ENCODE peak calls at places on chromosomes 7 and 10, in four cellular contexts. Z is psoas muscle, R is A549, J is mammary epithelial cell. U is an unnamed sample.

GRCh38 chr7:12064716-12065115 is 146.4 kb upstream of the TMEM106B start:
- DNase-seq in Z (no peak), R (no peak), J (no peak), U (no peak)

GRCh38 chr7:48035967-48036478 is 680 bp downstream of the C7orf57 start:
- DNase-seq in J (peak; percentile 17), Z (peak; percentile 58), R (no peak), U (no peak)

GRCh38 chr10:74994714-74995308 is 116.6 kb upstream of the SAMD8 start:
- DNase-seq in Z (no peak), R (no peak), J (no peak), U (no peak)

GRCh38 chr7:29596593-29597178 is 33.1 kb downstream of the PRR15 start:
- DNase-seq in J (no peak), R (no peak), Z (no peak), U (no peak)

GRCh38 chr10:52706347-52707070 is 66.1 kb downstream of the MBL2 start:
- DNase-seq in Z (no peak), J (peak; percentile 3), R (no peak), U (no peak)

GRCh38 chr7:150871601-150872000 is 19.3 kb downstream of the AOC1 start:
- DNase-seq in R (no peak), J (peak; percentile 12), Z (no peak), U (no peak)

GRCh38 chr10:107767185-107767584 is 602.7 kb upstream of the SORCS1 start:
- DNase-seq in Z (no peak), J (peak; percentile 3), R (no peak), U (no peak)

GRCh38 chr7:131235489-131236317 is 92.0 kb upstream of the MKLN1 start:
- DNase-seq in J (peak; percentile 96), Z (no peak), R (peak; percentile 95), U (peak; percentile 52)

GRCh38 chr10:75978213-75978612 is 546.8 kb downstream of the LRMDA start:
- DNase-seq in Z (no peak), R (no peak), J (peak; percentile 51), U (no peak)

GRCh38 chr10:68366600-68366999 is 33.9 kb upstream of the PBLD start:
- DNase-seq in Z (no peak), J (no peak), R (no peak), U (no peak)

GRCh38 chr10:115801987-115802386 is 471.0 kb downstream of the GFRA1 start:
- DNase-seq in Z (no peak), R (no peak), J (no peak), U (no peak)

DNA sequence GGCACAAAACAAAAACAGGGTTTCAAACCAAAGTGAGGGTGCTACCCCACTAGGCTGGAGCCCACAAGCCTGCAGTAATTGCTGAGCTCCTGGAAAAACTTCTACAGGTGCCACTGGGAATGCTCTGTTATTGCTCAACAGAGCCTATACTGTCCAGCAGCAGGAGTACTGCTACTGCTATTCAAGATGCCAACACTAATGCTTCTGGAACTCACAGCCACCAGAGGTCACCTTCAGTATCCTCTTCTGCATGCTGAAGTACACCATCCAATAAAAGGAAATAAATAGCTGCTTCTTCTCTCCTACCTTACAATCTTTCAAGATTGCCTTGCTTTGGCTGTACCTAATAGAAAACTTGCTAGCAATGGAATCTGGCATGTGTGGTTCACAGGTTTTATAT is 222.0 kb downstream of the LRRN3 start:
- DNase-seq in R (no peak), Z (no peak), J (peak; percentile 12), U (no peak)
- TF ChIP-seq CTCF in R (no peak), Z (no peak), J (peak; percentile 23), U (no peak)

GRCh38 chr7:72316148-72316547 is 96.0 kb downstream of the CALN1 start:
- DNase-seq in Z (no peak), J (no peak), R (no peak), U (no peak)

GRCh38 chr7:72317335-72317734 is 94.8 kb downstream of the CALN1 start:
- DNase-seq in R (no peak), J (no peak), Z (no peak), U (no peak)

GRCh38 chr7:72310301-72310700 is 101.8 kb downstream of the CALN1 start:
- DNase-seq in J (no peak), R (no peak), Z (no peak), U (no peak)

GRCh38 chr7:72309476-72309875 is 102.7 kb downstream of the CALN1 start:
- DNase-seq in R (no peak), J (no peak), Z (no peak), U (no peak)

DNA sequence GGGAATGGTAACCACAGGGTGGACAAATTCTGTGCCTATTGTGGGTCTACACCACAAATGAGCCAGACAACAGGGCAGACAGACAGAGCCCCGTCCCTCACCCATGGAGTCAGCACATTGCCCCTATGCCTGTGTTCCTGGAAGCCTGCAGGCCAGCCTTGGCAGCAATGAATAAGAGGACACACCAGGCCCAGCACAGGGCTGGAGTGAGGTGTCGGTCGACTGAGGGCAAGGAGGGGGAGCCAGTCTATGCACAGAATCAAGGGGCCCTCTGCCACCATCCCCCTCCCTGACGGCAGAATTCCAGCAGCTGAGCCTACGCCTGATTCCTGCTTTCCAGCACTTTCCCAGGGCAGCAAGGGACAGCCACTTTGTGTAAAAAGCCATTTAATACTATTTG is 98.2 kb downstream of the CALN1 start:
- DNase-seq in R (no peak), Z (no peak), J (no peak), U (no peak)
- H3K4me3 ChIP-seq in R (no peak overlapping the region), Z (no peak overlapping the region), J (no peak overlapping the region), U (no peak overlapping the region)

DNA sequence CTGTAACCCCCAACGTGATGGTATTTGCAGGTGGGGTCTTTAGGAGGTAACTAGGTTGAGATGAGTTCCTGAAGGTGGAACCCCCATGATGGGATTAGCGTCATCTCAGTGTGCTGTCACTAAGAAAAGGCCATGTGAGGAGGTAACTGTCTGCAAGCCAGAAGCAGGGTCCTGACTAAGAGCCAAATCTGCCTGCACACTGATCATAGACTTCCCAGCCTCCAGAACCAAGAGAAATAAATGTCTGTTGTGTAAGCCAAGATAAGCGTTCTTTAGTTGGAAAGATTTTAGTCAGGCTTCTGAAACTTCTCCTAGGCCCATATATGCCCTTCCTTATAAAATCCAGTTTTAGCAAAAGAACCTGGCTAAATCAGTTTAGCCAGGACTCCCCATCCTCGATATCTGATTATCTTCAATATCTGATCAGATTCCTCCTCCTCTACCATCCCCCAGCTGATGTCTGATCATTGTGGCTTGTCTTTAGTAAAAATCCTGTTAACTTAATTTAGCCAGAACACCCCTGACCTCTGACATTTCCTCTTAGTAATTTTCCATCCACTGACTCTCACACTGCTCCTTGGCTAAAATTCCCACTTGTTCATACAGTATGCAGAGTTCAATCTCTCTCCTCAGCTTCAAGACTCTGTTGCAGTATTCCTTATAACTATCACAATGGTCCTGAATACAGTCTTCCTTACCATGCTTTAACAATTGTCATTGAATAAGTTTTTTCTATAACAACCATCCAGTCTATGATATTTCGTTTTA is 835.4 kb upstream of the PHF14 start:
- DNase-seq in R (no peak), Z (no peak), J (no peak), U (no peak)
- H3K27ac ChIP-seq in R (no peak overlapping the region), Z (no peak overlapping the region), J (no peak overlapping the region), U (no peak overlapping the region)

DNA sequence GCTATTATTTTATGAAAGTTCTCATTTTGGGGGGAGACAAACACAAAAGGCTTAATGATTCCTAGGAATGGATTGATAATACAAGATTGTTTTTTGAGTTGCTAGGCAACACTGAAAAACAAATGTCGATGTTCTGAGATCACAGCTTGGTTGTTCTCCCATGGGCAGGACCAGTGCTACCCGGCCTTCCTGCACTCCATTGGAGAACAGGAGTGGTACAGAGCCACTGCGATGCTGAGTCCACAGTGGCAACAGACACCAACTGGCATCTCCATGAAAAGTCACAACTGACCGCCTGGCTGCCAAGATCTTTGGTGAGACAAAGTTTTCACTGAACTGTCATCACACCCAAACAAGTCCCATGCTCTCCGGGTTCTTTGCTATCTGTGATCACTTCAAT is 68.9 kb upstream of the NMT2 start:
- DNase-seq in Z (no peak), R (peak; percentile 13), J (peak; percentile 34), U (no peak)
- TF ChIP-seq CTCF in Z (no peak), R (no peak), J (no peak), U (no peak)

DNA sequence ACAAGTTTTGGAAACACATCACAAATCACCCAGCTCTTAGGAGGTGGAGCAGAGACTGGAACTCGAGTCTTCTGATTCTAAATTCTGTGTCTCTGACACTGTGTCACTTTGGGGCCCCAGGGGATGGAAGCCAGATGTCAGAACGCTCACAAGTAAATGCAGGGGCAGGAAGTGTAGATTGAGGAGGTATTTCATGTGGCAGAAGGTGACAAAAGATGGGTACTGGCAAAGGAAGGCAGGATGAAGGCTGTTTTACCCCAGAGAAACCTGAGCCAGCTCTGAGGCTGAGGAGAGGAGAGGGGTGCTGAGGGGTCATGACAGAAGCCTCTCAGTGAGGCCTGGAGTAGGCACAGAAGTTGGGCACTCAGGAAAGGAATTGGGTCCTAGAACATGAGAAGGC is 6.0 kb upstream of the PURB start:
- DNase-seq in J (no peak), Z (no peak), R (no peak), U (no peak)
- H3K4me3 ChIP-seq in J (no peak overlapping the region), Z (no peak overlapping the region), R (no peak overlapping the region), U (no peak overlapping the region)

GRCh38 chr10:73501651-73502050 is 5.8 kb upstream of the PPP3CB start:
- DNase-seq in J (no peak), R (no peak), Z (no peak), U (no peak)
- H3K27ac ChIP-seq in J (no peak overlapping the region), R (no peak overlapping the region), Z (no peak overlapping the region), U (no peak overlapping the region)

GRCh38 chr7:155848691-155849690 is 36.7 kb upstream of the SHH start:
- DNase-seq in Z (no peak), J (no peak), R (no peak), U (no peak)
- TF ChIP-seq CTCF in Z (no peak), J (no peak), R (no peak), U (no peak)

DNA sequence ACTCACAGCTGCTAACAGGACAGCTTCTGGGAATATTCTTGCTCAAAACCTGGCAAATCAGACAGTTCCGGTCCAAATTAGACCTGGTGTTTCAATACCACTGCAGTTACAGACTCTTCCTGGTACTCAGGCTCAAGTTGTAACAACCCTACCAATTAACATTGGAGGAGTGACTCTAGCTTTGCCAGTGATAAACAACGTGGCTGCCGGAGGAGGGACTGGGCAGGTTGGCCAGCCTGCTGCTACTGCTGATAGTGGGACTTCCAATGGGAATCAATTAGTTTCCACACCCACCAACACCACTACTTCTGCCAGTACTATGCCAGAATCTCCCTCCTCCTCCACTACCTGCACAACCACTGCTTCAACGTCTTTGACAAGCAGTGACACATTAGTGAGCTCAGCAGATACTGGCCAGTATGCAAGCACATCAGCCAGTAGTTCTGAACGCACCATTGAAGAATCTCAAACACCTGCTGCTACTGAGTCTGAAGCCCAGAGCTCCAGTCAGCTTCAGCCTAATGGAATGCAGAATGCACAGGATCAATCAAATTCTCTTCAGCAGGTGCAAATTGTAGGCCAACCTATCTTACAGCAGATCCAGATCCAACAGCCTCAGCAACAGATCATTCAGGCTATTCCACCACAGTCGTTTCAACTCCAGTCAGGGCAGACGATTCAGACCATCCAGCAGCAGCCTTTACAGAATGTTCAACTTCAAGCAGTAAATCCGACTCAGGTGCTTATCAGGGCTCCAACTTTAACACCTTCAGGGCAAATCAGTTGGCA is 2.1 kb downstream of the SP4 start:
- DNase-seq in R (no peak), J (no peak), Z (no peak), U (no peak)
- H3K4me3 ChIP-seq in R (no peak overlapping the region), J (no peak overlapping the region), Z (peak overlapping the region; percentile 86), U (peak overlapping the region; percentile 36)

GRCh38 chr7:74672343-74672915 is 14.9 kb downstream of the GTF2I start:
- DNase-seq in R (no peak), Z (no peak), J (no peak), U (no peak)
- H3K27ac ChIP-seq in R (peak overlapping the region; percentile 3), Z (peak overlapping the region; percentile 69), J (no peak overlapping the region), U (no peak overlapping the region)

U was measured in dorsolateral prefrontal cortex.